ENCODE peak calls at places on chromosomes 7 and 10, in nine cellular contexts. X is putamen, Y is glutamatergic neuron, R is kidney tubule cell, B is HCT116, C is head of caudate nucleus, N is cardiac muscle cell, E is HuH-7, P is amygdala. F is an unnamed sample.

GRCh38 chr10:30586828-30587227 is 42.7 kb downstream of the LYZL2 start:
- DNase-seq in X (no peak), Y (no peak), R (no peak), B (no peak), C (no peak), N (no peak), E (no peak), P (no peak), F (no peak)

GRCh38 chr10:11355625-11356024 is 255.8 kb downstream of the USP6NL start:
- DNase-seq in X (no peak), Y (no peak), R (no peak), B (no peak), C (no peak), N (no peak), E (no peak), P (no peak), F (no peak)

GRCh38 chr10:15719062-15719898 is 442 bp downstream of the ITGA8 start:
- DNase-seq in X (no peak), Y (peak; percentile 48), R (no peak), B (no peak), C (no peak), N (peak; percentile 54), E (no peak), P (no peak), F (no peak)

GRCh38 chr7:122038904-122039303 is 105.1 kb downstream of the AASS start:
- DNase-seq in X (no peak), Y (no peak), R (peak; percentile 8), B (no peak), C (no peak), N (no peak), E (no peak), P (no peak), F (no peak)

GRCh38 chr10:97701438-97702064 is 12.0 kb upstream of the MARVELD1 start:
- DNase-seq in X (peak; percentile 83), Y (peak; percentile 41), R (peak; percentile 75), B (no peak), C (peak; percentile 78), N (peak; percentile 80), E (no peak), P (peak; percentile 43), F (peak; percentile 68)

GRCh38 chr7:3884543-3884942 is 583.5 kb downstream of the SDK1 start:
- DNase-seq in X (no peak), Y (no peak), R (peak; percentile 10), B (no peak), C (no peak), N (no peak), E (no peak), P (no peak), F (no peak)

GRCh38 chr10:95406651-95407280 is 116.0 kb upstream of the PDLIM1 start:
- DNase-seq in X (no peak), Y (no peak), R (peak; percentile 76), B (no peak), C (peak; percentile 64), N (peak; percentile 81), E (no peak), P (peak; percentile 40), F (no peak)

GRCh38 chr7:96284240-96284639 is 37.7 kb downstream of the SLC25A13 start:
- DNase-seq in X (no peak), Y (no peak), R (no peak), B (no peak), C (no peak), N (no peak), E (no peak), P (no peak), F (no peak)

GRCh38 chr7:25098096-25099046 is 26.7 kb downstream of the CYCS start:
- DNase-seq in X (peak; percentile 42), Y (peak; percentile 59), R (peak; percentile 73), B (peak; percentile 70), C (peak; percentile 64), N (peak; percentile 70), E (peak; percentile 59), P (peak; percentile 17), F (peak; percentile 18)

GRCh38 chr10:14468726-14469125 is 138.0 kb upstream of the FRMD4A start:
- DNase-seq in X (no peak), Y (no peak), R (no peak), B (no peak), C (no peak), N (no peak), E (no peak), P (no peak), F (no peak)

GRCh38 chr10:44306762-44307161 is 78.1 kb downstream of the CXCL12 start:
- DNase-seq in X (no peak), Y (no peak), R (no peak), B (peak; percentile 4), C (no peak), N (peak; percentile 37), E (no peak), P (no peak), F (no peak)

GRCh38 chr7:155741805-155742204 is 70.5 kb downstream of the SHH start:
- DNase-seq in X (no peak), Y (no peak), R (no peak), B (no peak), C (no peak), N (no peak), E (no peak), P (no peak), F (no peak)

GRCh38 chr7:121020652-121021051 is 32.1 kb downstream of the CPED1 start:
- DNase-seq in X (no peak), Y (no peak), R (peak; percentile 39), B (no peak), C (no peak), N (no peak), E (no peak), P (no peak), F (no peak)

GRCh38 chr7:155995183-155995612 is 182.9 kb upstream of the SHH start:
- DNase-seq in X (no peak), Y (no peak), R (no peak), B (no peak), C (no peak), N (no peak), E (no peak), P (no peak), F (no peak)

GRCh38 chr10:42551582-42552187 is 86.7 kb downstream of the ZNF33B start:
- DNase-seq in X (no peak), Y (no peak), R (no peak), B (no peak), C (no peak), N (no peak), E (no peak), P (no peak), F (no peak)

GRCh38 chr10:130045091-130045652 is 65.5 kb downstream of the C10orf143 start:
- DNase-seq in X (no peak), Y (no peak), R (no peak), B (peak; percentile 18), C (no peak), N (peak; percentile 26), E (peak; percentile 66), P (no peak), F (no peak)

GRCh38 chr7:26127411-26127810 is 24.6 kb upstream of the NFE2L3 start:
- DNase-seq in X (no peak), Y (no peak), R (peak; percentile 66), B (no peak), C (peak; percentile 17), N (no peak), E (no peak), P (no peak), F (no peak)

GRCh38 chr10:117411440-117412428 is 36.5 kb upstream of the PDZD8 start:
- DNase-seq in X (no peak), Y (no peak), R (no peak), B (no peak), C (no peak), N (peak; percentile 34), E (no peak), P (no peak), F (no peak)

F was measured in stimulated activated effector memory CD8-positive, alpha-beta T cell treated with anti-CD3 and anti-CD28 coated beads, Interleukin-12 subunit alpha, Interleukin-12 subunit beta, amount 100 ng/mL, for 72 hours.